ENCODE peak calls at places on chromosomes 5 and 9, in nine cellular contexts. A, H, J, O, C, I, Z, Y and D are unnamed samples.

GRCh38 chr9:12163775-12164458 is 529.3 kb upstream of the TYRP1 start:
- DNase-seq in A (no peak), H (no peak), J (no peak), O (no peak), C (no peak), I (no peak), Z (no peak), Y (no peak), D (no peak)

GRCh38 chr5:9339206-9339818 is 206.6 kb downstream of the SEMA5A start:
- DNase-seq in A (no peak), H (no peak), J (no peak), O (no peak), C (no peak), I (no peak), Z (peak; percentile 9), Y (no peak), D (no peak)

GRCh38 chr9:107906074-107906473 is 416.5 kb upstream of the KLF4 start:
- DNase-seq in A (no peak), H (no peak), J (no peak), O (no peak), C (no peak), I (no peak), Z (no peak), Y (no peak), D (no peak)

GRCh38 chr5:122902263-122902662 is 56.9 kb downstream of the SNX24 start:
- DNase-seq in A (no peak), H (no peak), J (no peak), O (no peak), C (no peak), I (no peak), Z (no peak), Y (no peak), D (no peak)

GRCh38 chr5:138954257-138955012 is 79.3 kb upstream of the LRRTM2 start:
- DNase-seq in A (no peak), H (no peak), J (no peak), O (peak; percentile 7), C (no peak), I (no peak), Z (no peak), Y (no peak), D (no peak)

GRCh38 chr9:130288393-130288792 is 22.8 kb downstream of the HMCN2 start:
- DNase-seq in A (no peak), H (no peak), J (no peak), O (no peak), C (no peak), I (no peak), Z (no peak), Y (no peak), D (no peak)

GRCh38 chr9:94869415-94869838 is 142.9 kb downstream of the AOPEP start:
- DNase-seq in A (no peak), H (no peak), J (no peak), O (no peak), C (no peak), I (no peak), Z (no peak), Y (no peak), D (no peak)

GRCh38 chr5:2759091-2759490 is 7.6 kb upstream of the IRX2 start:
- DNase-seq in A (no peak), H (no peak), J (no peak), O (no peak), C (no peak), I (no peak), Z (no peak), Y (no peak), D (no peak)

GRCh38 chr5:85049020-85049419 is 664.3 kb upstream of the EDIL3 start:
- DNase-seq in A (no peak), H (no peak), J (no peak), O (no peak), C (peak; percentile 75), I (no peak), Z (peak; percentile 51), Y (no peak), D (no peak)

GRCh38 chr5:132466453-132467291 is 23.9 kb downstream of the IRF1 start:
- DNase-seq in A (no peak), H (peak; percentile 46), J (peak; percentile 62), O (peak; percentile 51), C (peak; percentile 66), I (no peak), Z (no peak), Y (no peak), D (peak; percentile 66)

GRCh38 chr5:67010684-67011409 is 185.8 kb downstream of the CD180 start:
- DNase-seq in A (peak; percentile 91), H (no peak), J (no peak), O (no peak), C (peak; percentile 75), I (no peak), Z (no peak), Y (no peak), D (no peak)

GRCh38 chr9:137656416-137656815 is 37.6 kb downstream of the EHMT1 start:
- DNase-seq in A (no peak), H (peak; percentile 2), J (no peak), O (no peak), C (no peak), I (no peak), Z (no peak), Y (no peak), D (no peak)

GRCh38 chr9:92035146-92035545 is 80.1 kb downstream of the SPTLC1 start:
- DNase-seq in A (no peak), H (no peak), J (no peak), O (no peak), C (peak; percentile 94), I (no peak), Z (no peak), Y (no peak), D (no peak)

GRCh38 chr5:24177821-24178220 is 467.0 kb downstream of the CDH10 start:
- DNase-seq in A (no peak), H (no peak), J (no peak), O (no peak), C (no peak), I (no peak), Z (no peak), Y (no peak), D (no peak)

GRCh38 chr9:117153021-117153420 is 261.8 kb downstream of the ASTN2 start:
- DNase-seq in A (no peak), H (no peak), J (no peak), O (no peak), C (no peak), I (no peak), Z (no peak), Y (no peak), D (no peak)

DNA sequence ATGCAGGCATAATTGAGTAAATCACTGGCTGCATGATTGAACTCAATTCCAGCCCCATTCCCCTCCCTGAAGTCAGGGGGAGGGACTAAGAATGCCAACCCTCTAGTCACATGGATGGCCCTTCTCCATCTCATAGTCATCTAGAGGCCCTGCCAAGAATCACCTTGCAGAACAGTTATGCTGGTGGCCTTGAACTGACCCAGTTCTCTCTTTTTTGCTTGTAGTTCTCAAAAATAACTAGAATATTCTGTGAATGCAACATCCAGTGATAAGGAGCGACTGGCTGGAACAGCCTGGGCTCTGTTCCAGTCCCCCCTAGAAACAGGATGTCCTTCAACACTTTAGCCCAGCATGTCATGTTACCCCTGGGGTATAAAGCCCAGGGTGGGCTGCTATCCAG is 31.7 kb downstream of the SLC35A4 start:
- DNase-seq in A (no peak), H (no peak), J (no peak), O (no peak), C (no peak), I (no peak), Z (no peak), Y (no peak), D (peak; percentile 40)
- H3K4me3 ChIP-seq in A (no peak overlapping the region), H (no peak overlapping the region), J (no peak overlapping the region), O (no peak overlapping the region), C (no peak overlapping the region), I (no peak overlapping the region), Z (no peak overlapping the region), Y (no peak overlapping the region), D (no peak overlapping the region)

DNA sequence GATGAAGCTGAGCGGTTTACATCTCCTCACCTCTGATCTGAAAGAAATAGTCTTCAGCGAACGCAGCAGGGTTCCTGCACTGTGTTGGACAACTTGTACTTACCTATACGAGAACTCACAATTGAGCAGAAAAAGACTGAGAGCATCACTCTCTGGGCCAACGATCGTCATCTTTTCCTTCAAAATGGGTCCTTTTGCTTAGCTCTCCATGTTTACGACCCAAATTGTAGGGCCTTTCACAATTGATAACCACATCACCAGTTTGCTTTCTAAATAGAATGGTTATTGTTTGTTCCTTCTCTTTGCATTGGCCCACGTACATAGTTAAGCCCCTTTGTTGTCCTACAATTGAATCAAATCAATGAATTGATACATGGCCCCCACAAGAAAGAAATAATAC is 110.0 kb upstream of the DMRT1 start:
- DNase-seq in A (no peak), H (no peak), J (no peak), O (no peak), C (no peak), I (no peak), Z (no peak), Y (no peak), D (no peak)
- H3K27ac ChIP-seq in A (no peak overlapping the region), H (no peak overlapping the region), J (no peak overlapping the region), O (no peak overlapping the region), C (no peak overlapping the region), I (peak overlapping the region; percentile 70), Z (no peak overlapping the region), Y (no peak overlapping the region), D (no peak overlapping the region)

DNA sequence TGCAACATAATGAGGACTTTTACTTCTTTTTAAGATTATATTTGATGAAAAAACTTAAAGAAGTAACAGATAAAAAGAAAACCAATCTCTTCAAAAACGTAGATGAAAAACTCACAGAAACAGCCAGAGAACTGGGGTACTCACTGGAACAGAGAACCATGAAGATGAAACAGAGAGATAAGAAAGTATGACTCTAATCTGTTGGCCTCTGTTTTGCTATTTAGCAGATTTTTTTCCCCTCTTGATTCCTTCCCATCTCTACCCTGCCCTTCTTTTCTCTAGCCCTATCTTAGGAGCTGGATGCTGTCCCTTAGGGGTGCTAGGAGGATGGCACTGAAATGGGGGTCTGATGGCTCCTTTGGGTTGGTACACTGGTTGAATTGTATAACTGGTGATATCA is 97.5 kb upstream of the FREM1 start:
- DNase-seq in A (no peak), H (no peak), J (no peak), O (no peak), C (no peak), I (no peak), Z (no peak), Y (no peak), D (no peak)
- TF ChIP-seq CTCF in A (no peak), H (no peak), J (no peak), O (no peak), C (no peak), I (no peak), Z (no peak), Y (no peak), D (no peak)

GRCh38 chr5:16943846-16944675 is 8.0 kb upstream of the MYO10 start:
- DNase-seq in A (no peak), H (no peak), J (no peak), O (no peak), C (no peak), I (no peak), Z (peak; percentile 91), Y (no peak), D (no peak)

GRCh38 chr5:16946725-16947124 is 10.6 kb upstream of the MYO10 start:
- DNase-seq in A (no peak), H (no peak), J (no peak), O (no peak), C (no peak), I (no peak), Z (no peak), Y (no peak), D (no peak)

DNA sequence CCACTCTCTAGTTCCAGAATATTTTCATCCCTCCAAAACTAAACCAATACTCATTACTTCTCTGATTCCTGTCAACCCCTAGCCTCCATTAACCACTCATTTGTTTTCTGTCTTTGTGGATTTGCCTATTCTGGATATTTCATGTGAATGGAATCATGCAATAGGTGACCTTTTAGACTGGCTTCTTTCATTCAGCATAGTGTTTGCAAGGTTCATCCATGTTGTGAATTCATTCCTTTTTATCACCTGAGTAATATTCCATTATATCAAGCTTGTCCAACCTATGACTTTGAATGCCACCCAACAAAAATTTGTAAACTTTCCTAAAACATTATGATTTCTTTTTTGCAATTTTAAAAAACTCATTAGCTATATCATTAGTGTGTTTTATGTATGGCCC is 9.1 kb upstream of the MYO10 start:
- DNase-seq in A (no peak), H (no peak), J (no peak), O (no peak), C (no peak), I (no peak), Z (no peak), Y (no peak), D (no peak)
- H3K4me3 ChIP-seq in A (no peak overlapping the region), H (no peak overlapping the region), J (no peak overlapping the region), O (no peak overlapping the region), C (no peak overlapping the region), I (no peak overlapping the region), Z (no peak overlapping the region), Y (no peak overlapping the region), D (no peak overlapping the region)